ENCODE peak calls at places on chromosomes 3 and 15, in four cellular contexts. R is prostate gland, D is fibroblast of lung, B is endodermal cell. A is an unnamed sample.

GRCh38 chr3:127817331-127817821 is 4.9 kb downstream of the MGLL start:
- DNase-seq in D (peak), R (no peak), B (peak), A (no peak)

GRCh38 chr3:168878655-168879054 is 782.9 kb upstream of the GOLIM4 start:
- DNase-seq in D (peak), R (no peak), B (no peak), A (no peak)

GRCh38 chr3:126540946-126541627 is 17.1 kb downstream of the CHST13 start:
- DNase-seq in D (no peak), R (no peak), B (peak), A (peak)

GRCh38 chr3:129622418-129622872 is 16.0 kb upstream of the PLXND1 start:
- DNase-seq in B (no peak), R (no peak), D (no peak), A (no peak)

GRCh38 chr15:85858586-85859375 is 64.1 kb upstream of the KLHL25 start:
- DNase-seq in D (peak), B (peak), R (peak), A (peak)

GRCh38 chr3:110318108-110318507 is 753.5 kb upstream of the NECTIN3 start:
- DNase-seq in R (no peak), D (no peak), B (no peak), A (no peak)

GRCh38 chr15:98649621-98649995 is 1.3 kb downstream of the IGF1R start:
- DNase-seq in D (peak), B (peak), R (no peak), A (peak)

GRCh38 chr15:68417051-68417450 is 14.9 kb downstream of the ITGA11 start:
- DNase-seq in D (no peak), R (no peak), B (peak), A (no peak)

GRCh38 chr15:41933771-41934170 is 38.6 kb downstream of the EHD4 start:
- DNase-seq in D (no peak), B (no peak), R (no peak), A (no peak)

DNA sequence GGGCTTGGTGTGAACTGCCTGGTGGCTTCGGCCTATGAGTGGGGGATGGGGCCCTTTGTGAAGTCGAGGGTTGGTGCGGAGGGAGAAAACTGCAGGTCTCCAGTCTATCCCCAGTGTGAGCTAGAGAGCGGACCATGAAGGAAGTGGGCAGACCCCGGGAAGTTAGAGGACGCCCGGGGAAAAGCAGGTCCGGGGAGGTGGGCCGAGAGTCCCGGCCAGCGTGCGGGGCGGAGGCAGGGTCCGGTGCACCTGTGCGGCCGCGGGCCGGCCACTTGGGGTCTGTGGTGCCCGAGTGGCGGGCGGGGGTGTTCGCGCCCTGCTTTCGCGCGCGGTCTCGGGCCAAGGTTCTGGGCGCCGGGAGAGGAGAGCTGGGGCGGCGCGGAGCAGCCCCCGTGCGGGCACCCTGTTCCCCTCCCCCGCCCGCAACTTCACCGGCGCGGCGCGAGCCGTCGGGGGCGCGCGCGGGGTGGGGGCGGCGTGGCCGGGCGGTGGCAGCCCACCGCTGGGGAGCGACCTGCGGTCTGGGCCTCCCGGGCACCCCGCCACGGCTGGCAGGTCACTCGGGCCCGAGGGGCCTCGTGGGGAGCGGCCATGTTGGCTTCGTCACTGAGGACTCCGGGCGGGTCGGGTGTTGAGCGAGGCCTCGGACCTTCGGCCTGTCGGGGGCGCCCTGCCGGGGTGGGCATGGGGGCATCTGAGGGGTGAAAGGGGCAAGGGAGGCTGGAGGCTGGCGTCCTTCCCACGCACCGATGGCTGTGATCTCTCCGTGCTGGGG is 4.8 kb downstream of the UBE2E1 start:
- DNase-seq in R (no peak), B (peak), D (peak), A (no peak)
- TF ChIP-seq CTCF in R (no peak), B (peak), D (no peak), A (no peak)

DNA sequence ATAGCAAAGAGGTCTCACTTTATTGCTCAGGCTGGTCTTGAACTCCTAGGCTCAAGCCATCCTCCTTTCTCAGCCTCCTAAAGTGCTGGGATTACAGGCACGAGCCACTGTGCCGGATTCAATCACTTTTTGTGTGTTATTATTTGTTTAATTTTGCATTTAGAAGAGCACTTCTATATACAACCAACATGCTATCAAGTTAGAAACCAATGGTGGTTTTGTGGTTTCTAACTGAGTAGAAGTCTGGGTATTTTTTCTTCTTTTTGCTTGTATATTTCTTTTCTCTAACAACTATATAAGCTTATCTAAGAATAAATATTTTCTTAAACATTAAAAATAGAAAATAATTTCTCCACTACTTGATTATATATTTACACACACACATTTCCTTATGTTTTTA is 86.7 kb downstream of the PEAK1 start:
- DNase-seq in B (no peak), R (no peak), D (no peak), A (no peak)
- TF ChIP-seq CTCF in B (no peak), R (no peak), D (no peak), A (no peak)

GRCh38 chr15:91885714-91886265 is 32.3 kb downstream of the SLCO3A1 start:
- DNase-seq in D (no peak), R (no peak), B (no peak), A (no peak)
- TF ChIP-seq CTCF in D (no peak), R (no peak), B (peak), A (no peak)

GRCh38 chr3:151067158-151067557 is 18.3 kb upstream of the MED12L start:
- DNase-seq in R (no peak), B (peak), D (peak), A (no peak)
- TF ChIP-seq CTCF in R (no peak), B (peak), D (no peak), A (no peak)

DNA sequence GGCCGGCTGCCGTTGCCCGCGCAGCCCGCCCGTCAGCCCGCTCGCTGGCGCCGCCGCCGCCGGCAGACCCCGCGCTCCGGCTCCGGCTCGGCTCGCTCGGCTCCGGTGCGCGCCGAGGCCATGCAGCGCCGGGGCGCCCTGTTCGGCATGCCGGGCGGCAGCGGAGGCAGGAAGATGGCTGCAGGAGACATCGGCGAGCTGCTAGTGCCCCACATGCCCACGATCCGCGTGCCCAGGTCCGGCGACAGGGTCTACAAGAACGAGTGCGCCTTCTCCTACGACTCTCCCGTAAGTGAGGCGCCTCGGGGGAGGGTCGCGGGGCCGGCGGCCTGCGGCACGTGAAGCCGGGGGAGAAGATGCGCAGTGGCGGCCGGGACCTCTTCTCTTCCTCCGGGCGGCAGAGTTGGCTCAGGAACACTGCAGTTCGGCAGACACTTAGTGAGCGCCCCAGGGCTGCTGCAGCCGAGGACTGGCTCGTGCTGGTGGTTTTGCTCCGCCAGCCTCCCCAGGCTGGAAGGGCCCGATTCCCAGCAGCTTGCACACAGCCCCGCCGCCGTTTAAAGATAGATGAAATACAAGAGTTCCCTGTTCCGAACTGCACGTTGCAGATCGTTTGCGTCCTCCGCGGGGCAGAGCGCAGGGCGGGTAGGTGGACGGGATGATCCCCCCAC is 401 bp downstream of the USP13 start:
- DNase-seq in B (peak), D (peak), R (peak), A (peak)
- TF ChIP-seq CTCF in B (no peak), D (no peak), R (no peak), A (no peak)

A was measured in mesothelial cell of epicardium.